ENCODE peak calls at places on chromosomes 13 and 19, in nine cellular contexts. L, Y, C, T, F, V, U, A and J are unnamed samples.

GRCh38 chr13:97574926-97575325 is 141.0 kb downstream of the RAP2A start:
- DNase-seq in V (no peak), Y (no peak), C (peak; percentile 43), T (peak; percentile 7), L (peak; percentile 9), F (no peak), U (no peak), A (peak; percentile 21), J (peak; percentile 12)

GRCh38 chr13:111911754-111912452 is 155.0 kb upstream of the SOX1 start:
- DNase-seq in L (no peak), F (peak; percentile 21), A (no peak), U (no peak), V (no peak), T (no peak), Y (no peak), C (no peak), J (no peak)

GRCh38 chr19:48516536-48516935 is 4.9 kb upstream of the LMTK3 start:
- DNase-seq in L (no peak), T (no peak), Y (no peak), C (no peak), U (no peak), A (no peak), V (no peak), F (no peak), J (no peak)

GRCh38 chr19:13953021-13953531 is 767 bp downstream of the DCAF15 start:
- DNase-seq in L (peak; percentile 45), V (no peak), C (no peak), A (no peak), U (no peak), T (peak; percentile 52), Y (no peak), F (no peak), J (peak; percentile 51)

GRCh38 chr13:113001251-113002140 is 32.5 kb downstream of the MCF2L start:
- DNase-seq in T (peak; percentile 17), F (peak; percentile 75), U (peak; percentile 48), L (no peak), Y (no peak), C (peak; percentile 91), A (no peak), V (peak; percentile 31), J (peak; percentile 22)

GRCh38 chr19:2578391-2578826 is 102.5 kb downstream of the GADD45B start:
- DNase-seq in V (peak; percentile 18), Y (no peak), C (no peak), F (no peak), A (peak; percentile 38), T (peak; percentile 79), L (no peak), U (no peak), J (no peak)

GRCh38 chr13:40259899-40260298 is 406.5 kb downstream of the FOXO1 start:
- DNase-seq in Y (no peak), V (no peak), F (no peak), C (no peak), A (no peak), L (no peak), U (no peak), T (peak; percentile 75), J (no peak)

GRCh38 chr13:44218501-44219240 is 155.0 kb upstream of the SERP2 start:
- DNase-seq in A (peak; percentile 76), Y (peak; percentile 59), U (no peak), T (peak; percentile 46), L (peak; percentile 69), F (peak; percentile 87), C (no peak), V (no peak), J (peak; percentile 98)

GRCh38 chr19:2061093-2061935 is 10.3 kb upstream of the MKNK2 start:
- DNase-seq in V (peak; percentile 84), Y (peak; percentile 99), U (peak; percentile 99), A (peak; percentile 99), C (peak; percentile 100), T (peak; percentile 95), F (peak; percentile 99), L (peak; percentile 99), J (peak; percentile 100)

GRCh38 chr19:41193420-41194156 is 569 bp downstream of the CYP2S1 start:
- DNase-seq in L (no peak), T (no peak), A (no peak), C (no peak), V (no peak), Y (no peak), U (no peak), F (no peak), J (peak; percentile 22)
- H3K36me3 ChIP-seq in L (no peaks in the 10 kb centered on the region), T (peaks cover 3% of the 10 kb centered on the region), A (no peaks in the 10 kb centered on the region), C (no peaks in the 10 kb centered on the region), V (no peaks in the 10 kb centered on the region), Y (no peaks in the 10 kb centered on the region), U (peaks cover 29% of the 10 kb centered on the region), F (no peaks in the 10 kb centered on the region), J (no peaks in the 10 kb centered on the region)

DNA sequence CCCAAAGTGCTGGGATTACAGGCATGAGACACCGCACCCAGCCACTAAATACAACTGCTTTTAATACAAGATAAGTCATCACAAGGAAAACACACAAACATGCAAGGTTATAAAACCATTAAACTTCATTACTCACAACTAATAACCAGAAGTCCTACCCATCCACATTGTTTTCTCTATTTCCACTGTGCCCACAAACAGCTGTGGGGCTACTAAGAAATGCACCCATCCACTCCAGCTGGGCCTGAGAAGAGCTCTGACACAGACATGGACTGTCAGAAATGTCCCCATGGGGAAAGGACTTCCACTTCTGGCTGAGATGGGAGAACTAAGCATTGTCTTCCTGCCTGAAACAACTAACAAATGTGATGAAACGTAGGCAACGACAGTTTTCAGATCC is 17.2 kb downstream of the SAFB2 start:
- DNase-seq in A (no peak), Y (no peak), U (no peak), T (no peak), F (no peak), C (no peak), L (no peak), V (no peak), J (no peak)
- H3K36me3 ChIP-seq in A (peaks cover 99% of the 10 kb centered on the region), Y (no peaks in the 10 kb centered on the region), U (peaks cover 88% of the 10 kb centered on the region), T (peaks cover 17% of the 10 kb centered on the region), F (peaks cover 31% of the 10 kb centered on the region), C (peaks cover 68% of the 10 kb centered on the region), L (peaks cover 100% of the 10 kb centered on the region), V (peaks cover 2% of the 10 kb centered on the region), J (peaks cover 94% of the 10 kb centered on the region)

DNA sequence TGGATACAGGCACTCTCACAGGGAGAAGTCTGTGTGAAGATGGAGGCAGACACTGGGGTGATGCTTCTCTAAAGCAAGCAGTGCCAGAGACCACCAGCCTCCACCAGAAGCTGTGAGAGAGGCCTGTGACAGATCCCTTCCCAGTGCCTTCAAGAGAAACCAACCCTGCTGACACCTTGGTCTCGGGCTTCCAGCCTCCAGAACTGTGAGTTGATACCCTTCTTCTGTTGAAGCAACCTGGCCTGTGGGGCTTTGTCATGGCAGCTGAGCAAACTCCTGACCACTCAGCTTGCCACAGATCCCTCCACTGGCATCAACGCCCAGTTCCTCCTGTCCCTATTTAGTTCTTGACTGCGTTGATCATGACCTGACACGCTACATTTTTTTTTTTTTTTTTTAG is 29.0 kb downstream of the ELAVL1 start:
- DNase-seq in A (no peak), F (no peak), L (no peak), T (no peak), V (no peak), C (no peak), Y (no peak), U (no peak), J (no peak)
- H3K36me3 ChIP-seq in A (peaks cover 69% of the 10 kb centered on the region), F (peaks cover 13% of the 10 kb centered on the region), L (peaks cover 76% of the 10 kb centered on the region), T (peaks cover 34% of the 10 kb centered on the region), V (peaks cover 5% of the 10 kb centered on the region), C (peaks cover 42% of the 10 kb centered on the region), Y (no peaks in the 10 kb centered on the region), U (peaks cover 91% of the 10 kb centered on the region), J (peaks cover 90% of the 10 kb centered on the region)

GRCh38 chr13:59861676-59862075 is 302.1 kb downstream of the DIAPH3 start:
- DNase-seq in A (no peak), F (no peak), C (no peak), L (no peak), T (no peak), U (no peak), Y (no peak), V (no peak), J (no peak)
- H3K36me3 ChIP-seq in A (no peaks in the 10 kb centered on the region), F (no peaks in the 10 kb centered on the region), C (no peaks in the 10 kb centered on the region), L (no peaks in the 10 kb centered on the region), T (no peaks in the 10 kb centered on the region), U (no peaks in the 10 kb centered on the region), Y (no peaks in the 10 kb centered on the region), V (no peaks in the 10 kb centered on the region), J (no peaks in the 10 kb centered on the region)

GRCh38 chr19:5224480-5224879 is 116.1 kb downstream of the PTPRS start:
- DNase-seq in A (no peak), F (no peak), Y (no peak), V (no peak), C (no peak), T (no peak), L (no peak), U (no peak), J (no peak)

GRCh38 chr19:5220866-5221265 is 119.7 kb downstream of the PTPRS start:
- DNase-seq in A (no peak), T (no peak), V (no peak), U (no peak), C (no peak), F (no peak), L (no peak), Y (no peak), J (no peak)

GRCh38 chr19:5220361-5220760 is 120.3 kb downstream of the PTPRS start:
- DNase-seq in Y (no peak), V (no peak), U (no peak), F (no peak), C (no peak), L (no peak), T (no peak), A (no peak), J (no peak)

GRCh38 chr19:5222821-5223321 is 117.7 kb downstream of the PTPRS start:
- DNase-seq in Y (no peak), V (no peak), T (no peak), L (no peak), A (no peak), F (no peak), U (no peak), C (no peak), J (no peak)

DNA sequence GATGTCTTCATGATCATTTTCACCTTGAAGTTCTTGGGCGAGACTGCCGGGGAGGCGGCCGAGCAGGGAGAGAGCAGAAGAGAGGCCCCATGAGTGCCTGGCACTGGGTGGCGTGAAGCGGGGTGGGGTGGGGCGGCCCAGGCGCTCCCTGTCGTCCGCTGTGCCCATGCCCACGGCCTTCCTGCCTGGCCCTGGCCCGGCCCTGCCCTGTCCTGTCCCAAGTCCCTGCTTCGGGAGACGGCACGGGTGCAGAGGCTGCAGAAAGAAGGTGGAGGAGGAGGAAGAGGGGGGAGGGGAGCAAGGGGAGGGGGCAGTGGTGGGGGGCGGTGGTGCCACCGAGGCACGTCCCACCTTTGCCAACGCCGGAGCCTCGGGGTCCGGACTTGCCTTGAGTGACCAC is 118.4 kb downstream of the PTPRS start:
- DNase-seq in T (no peak), U (no peak), C (no peak), A (no peak), F (no peak), V (no peak), Y (no peak), L (no peak), J (no peak)
- H3K36me3 ChIP-seq in T (peaks cover 22% of the 10 kb centered on the region), U (peaks cover 64% of the 10 kb centered on the region), C (peaks cover 50% of the 10 kb centered on the region), A (peaks cover 58% of the 10 kb centered on the region), F (no peaks in the 10 kb centered on the region), V (no peaks in the 10 kb centered on the region), Y (no peaks in the 10 kb centered on the region), L (peaks cover 59% of the 10 kb centered on the region), J (peaks cover 36% of the 10 kb centered on the region)

DNA sequence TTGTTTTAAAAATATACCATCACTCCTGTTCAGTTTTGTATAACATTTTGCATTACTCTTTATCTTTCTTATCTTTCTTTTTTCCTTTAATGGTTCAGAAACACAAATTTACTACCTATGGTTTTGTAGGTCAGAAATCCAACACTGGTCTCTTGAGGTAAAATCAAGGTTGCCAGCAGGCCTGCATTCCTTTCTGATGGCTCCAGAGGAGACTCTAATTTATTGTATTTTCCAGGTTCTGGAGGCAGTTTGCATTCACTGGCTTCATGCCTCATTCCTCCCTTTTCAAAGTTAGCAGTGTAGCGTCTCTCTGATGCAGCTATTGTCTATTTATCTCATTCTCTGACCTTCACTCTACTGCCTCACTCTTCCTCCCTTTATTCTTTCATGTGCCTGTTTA is 767.4 kb downstream of the SLITRK6 start:
- DNase-seq in C (no peak), Y (no peak), T (no peak), F (no peak), L (no peak), U (no peak), A (no peak), V (no peak), J (no peak)
- H3K36me3 ChIP-seq in C (no peaks in the 10 kb centered on the region), Y (no peaks in the 10 kb centered on the region), T (no peaks in the 10 kb centered on the region), F (no peaks in the 10 kb centered on the region), L (no peaks in the 10 kb centered on the region), U (no peaks in the 10 kb centered on the region), A (no peaks in the 10 kb centered on the region), V (no peaks in the 10 kb centered on the region), J (no peaks in the 10 kb centered on the region)